ENCODE peak calls at places on chromosome 3, in five cellular contexts. U, X, B, P and V are unnamed samples.

GRCh38 chr3:156472150-156472549 is 82.8 kb downstream of the SSR3 start:
- DNase-seq in U (no peak), X (no peak), B (no peak), P (no peak), V (no peak)

GRCh38 chr3:120560304-120561250 is 35.6 kb upstream of the NDUFB4 start:
- DNase-seq in U (no peak), X (no peak), B (no peak), P (no peak), V (no peak)

GRCh38 chr3:64915778-64916177 is 228.0 kb upstream of the ADAMTS9 start:
- DNase-seq in U (no peak), X (peak), B (no peak), P (no peak), V (no peak)

GRCh38 chr3:64578797-64579196 is 109.0 kb downstream of the ADAMTS9 start:
- DNase-seq in U (no peak), X (no peak), B (no peak), P (no peak), V (no peak)

GRCh38 chr3:152574461-152575079 is 260.4 kb upstream of the P2RY1 start:
- DNase-seq in U (peak), X (peak), B (peak), P (peak), V (no peak)

GRCh38 chr3:134054231-134054630 is 24.5 kb upstream of the SLCO2A1 start:
- DNase-seq in U (no peak), X (no peak), B (no peak), P (no peak), V (no peak)

GRCh38 chr3:48598323-48599076 is 3.4 kb upstream of the COL7A1 start:
- DNase-seq in U (peak), X (peak), B (no peak), P (peak), V (no peak)

GRCh38 chr3:17394541-17395179 is 347.8 kb downstream of the TBC1D5 start:
- DNase-seq in U (no peak), X (no peak), B (no peak), P (no peak), V (no peak)

GRCh38 chr3:71652786-71653419 is 69.4 kb upstream of the FOXP1 start:
- DNase-seq in U (no peak), X (peak), B (peak), P (peak), V (no peak)

GRCh38 chr3:191353022-191353777 is 22.9 kb upstream of the UTS2B start:
- DNase-seq in U (no peak), X (no peak), B (peak), P (no peak), V (no peak)

GRCh38 chr3:37326144-37326543 is 151.8 kb upstream of the LRRFIP2 start:
- DNase-seq in U (no peak), X (no peak), B (no peak), P (no peak), V (no peak)

GRCh38 chr3:143901105-143901504 is 52.8 kb upstream of the SLC9A9 start:
- DNase-seq in U (peak), X (peak), B (no peak), P (peak), V (no peak)

GRCh38 chr3:179546814-179547241 is 15.9 kb upstream of the ACTL6A start:
- DNase-seq in U (no peak), X (peak), B (peak), P (no peak), V (no peak)

GRCh38 chr3:6417174-6417573 is 443.7 kb upstream of the GRM7 start:
- DNase-seq in U (no peak), X (no peak), B (no peak), P (no peak), V (no peak)

GRCh38 chr3:17398959-17399551 is 343.4 kb downstream of the TBC1D5 start:
- DNase-seq in U (no peak), X (no peak), B (no peak), P (no peak), V (no peak)

GRCh38 chr3:87025636-87026035 is 34.7 kb upstream of the VGLL3 start:
- DNase-seq in U (peak), X (no peak), B (no peak), P (no peak), V (no peak)

GRCh38 chr3:190077646-190078045 is 43.1 kb downstream of the P3H2 start:
- DNase-seq in U (no peak), X (no peak), B (no peak), P (no peak), V (no peak)

GRCh38 chr3:73625124-73625665 is 454 bp upstream of the PDZRN3 start:
- DNase-seq in U (peak), X (no peak), B (no peak), P (no peak), V (peak)

GRCh38 chr3:138861755-138862333 is 27.1 kb upstream of the PIK3CB start:
- DNase-seq in U (no peak), X (peak), B (no peak), P (no peak), V (no peak)

GRCh38 chr3:127543441-127543840 is 47.1 kb downstream of the TPRA1 start:
- DNase-seq in U (no peak), X (no peak), B (no peak), P (no peak), V (no peak)

GRCh38 chr3:145854486-145854885 is 306.5 kb downstream of the PLOD2 start:
- DNase-seq in U (no peak), X (peak), B (no peak), P (no peak), V (no peak)

GRCh38 chr3:9916346-9916733 is 558 bp upstream of the IL17RC start:
- DNase-seq in U (no peak), X (no peak), B (no peak), P (no peak), V (no peak)

GRCh38 chr3:19428729-19429128 is 280.4 kb downstream of the KCNH8 start:
- DNase-seq in U (no peak), X (no peak), B (no peak), P (no peak), V (no peak)

GRCh38 chr3:58534592-58535494 is 2.1 kb downstream of the ACOX2 start:
- DNase-seq in U (no peak), X (no peak), B (no peak), P (no peak), V (no peak)

GRCh38 chr3:29764603-29765254 is 483.9 kb downstream of the RBMS3 start:
- DNase-seq in U (peak), X (peak), B (no peak), P (peak), V (no peak)
- TF ChIP-seq CTCF in U (peak), X (peak), B (no peak), P (peak), V (peak)

DNA sequence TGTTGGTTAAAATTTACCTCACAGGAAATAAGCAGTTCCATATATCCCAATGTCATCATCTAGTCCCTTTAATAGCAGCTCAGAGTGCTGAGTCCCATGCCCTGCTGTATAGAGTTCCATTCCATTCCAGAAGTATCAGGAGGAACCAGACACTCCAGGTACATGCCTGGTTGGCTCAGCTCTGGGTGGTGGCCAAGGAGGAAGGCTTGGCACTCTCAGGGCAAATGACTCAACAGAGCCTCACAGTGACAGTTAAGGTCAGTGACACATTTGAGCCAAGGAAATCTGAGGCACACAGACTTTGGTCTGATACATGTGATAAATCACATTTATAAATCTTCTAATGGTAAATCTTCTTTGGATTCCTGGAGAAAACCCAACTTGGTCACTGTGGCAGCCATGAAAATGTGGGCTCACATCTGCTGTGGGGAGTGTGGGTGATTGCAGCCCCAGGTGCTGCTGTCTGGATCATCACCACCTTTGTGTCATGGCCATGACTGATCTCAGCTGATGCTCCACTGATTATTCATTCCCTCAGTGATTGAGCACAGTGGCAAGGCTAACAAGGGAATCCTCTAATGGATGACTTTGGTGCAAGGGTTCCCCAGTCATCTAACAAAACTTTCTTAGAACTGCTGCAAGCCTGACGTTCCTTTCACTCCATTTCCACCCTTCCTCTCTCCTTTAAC is 9.3 kb downstream of the HHLA2 start:
- DNase-seq in U (no peak), X (peak), B (no peak), P (no peak), V (no peak)
- TF ChIP-seq CTCF in U (no peak), X (no peak), B (no peak), P (no peak), V (no peak)

GRCh38 chr3:46673151-46674030 is 20.1 kb downstream of the ALS2CL start:
- DNase-seq in U (no peak), X (no peak), B (no peak), P (no peak), V (peak)

GRCh38 chr3:46675426-46675825 is 18.1 kb downstream of the ALS2CL start:
- DNase-seq in U (no peak), X (no peak), B (no peak), P (no peak), V (no peak)

GRCh38 chr3:46672349-46672695 is 21.2 kb downstream of the ALS2CL start:
- DNase-seq in U (no peak), X (no peak), B (no peak), P (no peak), V (no peak)

GRCh38 chr3:46675843-46676567 is 17.5 kb downstream of the ALS2CL start:
- DNase-seq in U (no peak), X (no peak), B (no peak), P (no peak), V (no peak)

GRCh38 chr3:46674031-46674592 is 19.4 kb downstream of the ALS2CL start:
- DNase-seq in U (no peak), X (no peak), B (peak), P (no peak), V (peak)
- TF ChIP-seq CTCF in U (peak), X (no peak), B (peak), P (peak), V (no peak)

GRCh38 chr3:159828542-159828943 is 160.1 kb upstream of the IL12A start:
- DNase-seq in U (peak), X (peak), B (peak), P (no peak), V (no peak)
- TF ChIP-seq CTCF in U (peak), X (peak), B (peak), P (peak), V (peak)

GRCh38 chr3:77042892-77043291 is 3.0 kb downstream of the ROBO2 start:
- DNase-seq in U (no peak), X (no peak), B (no peak), P (no peak), V (no peak)
- TF ChIP-seq CTCF in U (peak), X (peak), B (peak), P (peak), V (no peak)

DNA sequence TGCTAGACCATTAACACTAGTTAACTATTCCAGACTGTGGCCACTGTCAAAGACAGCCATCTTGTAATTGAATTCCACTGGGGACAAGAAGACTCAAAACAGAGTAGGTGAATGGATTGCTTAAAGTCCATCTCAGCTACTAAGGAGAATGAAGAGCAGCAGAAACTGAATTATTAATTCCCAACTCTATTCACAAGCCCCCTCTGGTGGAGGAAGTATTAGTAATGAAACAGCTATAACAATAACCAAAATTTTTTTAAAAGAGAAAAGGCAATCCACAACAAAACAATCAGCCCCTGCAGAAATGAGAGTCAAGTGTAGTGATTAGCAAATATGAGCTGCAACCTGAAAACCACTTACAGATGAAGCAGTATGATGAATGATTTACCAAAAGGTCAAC is 302.8 kb downstream of the FHIT start:
- DNase-seq in U (no peak), X (peak), B (no peak), P (no peak), V (no peak)
- TF ChIP-seq CTCF in U (no peak), X (peak), B (no peak), P (peak), V (no peak)

GRCh38 chr3:122200681-122201080 is 17.2 kb downstream of the CASR start:
- DNase-seq in U (no peak), X (no peak), B (no peak), P (no peak), V (no peak)
- TF ChIP-seq CTCF in U (no peak), X (no peak), B (no peak), P (no peak), V (no peak)

GRCh38 chr3:196281962-196282361 is 5.6 kb downstream of the PCYT1A start:
- DNase-seq in U (no peak), X (no peak), B (no peak), P (no peak), V (no peak)

GRCh38 chr3:196284396-196284795 is 3.1 kb downstream of the PCYT1A start:
- DNase-seq in U (no peak), X (no peak), B (no peak), P (no peak), V (no peak)

GRCh38 chr3:196288141-196288460 is 575 bp upstream of the PCYT1A start:
- DNase-seq in U (no peak), X (no peak), B (no peak), P (no peak), V (no peak)

GRCh38 chr3:196287405-196288140 is at the start of gene PCYT1A:
- DNase-seq in U (peak), X (peak), B (peak), P (peak), V (peak)

DNA sequence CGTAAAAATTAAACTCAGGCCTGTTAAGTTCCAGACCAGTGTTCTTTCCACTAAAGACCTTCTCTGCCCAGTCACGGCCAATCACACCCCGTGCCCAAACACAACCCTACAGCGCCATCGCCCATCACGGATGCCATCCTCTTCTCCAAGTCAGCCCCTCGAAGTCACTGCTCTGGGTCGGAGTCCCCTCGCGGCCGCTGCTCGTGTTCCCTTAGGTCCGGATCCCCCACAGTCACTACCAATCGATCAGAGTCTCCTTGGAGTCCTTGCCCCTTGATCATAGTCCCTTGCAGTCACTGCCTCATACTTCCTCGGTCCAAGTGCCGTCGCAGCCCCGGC is 491 bp downstream of the PCYT1A start:
- DNase-seq in U (no peak), X (peak), B (no peak), P (no peak), V (no peak)
- TF ChIP-seq CTCF in U (no peak), X (no peak), B (peak), P (no peak), V (no peak)

DNA sequence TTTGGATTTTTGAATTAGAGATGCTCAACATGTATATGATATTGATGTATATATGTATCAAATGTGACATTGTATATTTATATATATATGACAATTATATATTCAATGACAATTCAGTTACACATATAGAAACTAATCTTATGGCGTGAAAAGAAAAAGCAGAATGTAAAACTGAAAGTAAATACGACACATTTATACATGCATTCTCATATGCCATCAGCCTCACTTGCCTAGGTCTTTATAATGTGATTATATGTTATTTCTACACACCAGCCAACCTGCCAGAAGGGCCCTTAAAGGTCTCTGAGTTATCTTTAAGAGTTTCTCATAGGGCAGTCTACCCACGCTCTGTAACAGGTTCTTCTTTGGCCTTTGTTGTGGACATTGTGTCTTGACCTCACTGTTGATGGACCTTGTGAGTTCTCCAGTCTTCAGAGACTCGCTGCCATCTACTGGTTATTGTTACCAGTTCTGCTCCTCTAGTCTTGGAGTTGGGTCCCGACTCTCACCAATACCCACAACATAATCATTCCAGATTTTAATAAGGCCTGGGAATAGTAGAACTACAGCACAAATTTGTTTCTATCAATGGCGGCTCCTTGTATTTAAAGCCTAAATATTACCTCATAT is 371.5 kb upstream of the GOLIM4 start:
- DNase-seq in U (peak), X (peak), B (no peak), P (no peak), V (no peak)
- TF ChIP-seq CTCF in U (peak), X (peak), B (no peak), P (peak), V (no peak)

DNA sequence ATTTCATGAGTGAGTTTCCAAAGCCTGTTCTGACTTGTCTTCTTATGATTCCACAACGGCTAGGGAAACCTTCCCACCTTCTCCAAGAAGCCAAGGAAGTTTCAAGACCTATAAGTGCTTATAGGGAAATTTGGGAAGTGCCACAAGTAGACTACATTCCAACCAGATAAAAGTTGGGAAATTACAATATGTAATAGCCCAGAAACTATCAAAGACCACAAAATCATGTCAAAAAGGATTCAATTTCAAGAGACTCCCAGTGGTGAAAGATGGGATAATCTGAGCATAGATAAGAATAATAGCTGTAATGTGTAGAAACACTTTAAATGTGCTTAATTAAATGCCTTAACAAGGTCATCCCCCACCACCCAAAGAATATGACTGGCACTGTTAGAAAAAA is 169.2 kb upstream of the SLC2A2 start:
- DNase-seq in U (no peak), X (peak), B (no peak), P (no peak), V (no peak)
- TF ChIP-seq CTCF in U (no peak), X (peak), B (no peak), P (peak), V (peak)